ENCODE peak calls at places on chromosomes 2 and 18, in four cellular contexts. Q is body of pancreas, A is fibroblast of lung, W is AG04450. C is an unnamed sample.

GRCh38 chr18:76619342-76620315 is 124.6 kb upstream of the ZNF516 start:
- DNase-seq in W (no peak), A (peak; percentile 88), Q (peak; percentile 75), C (peak; percentile 79)

GRCh38 chr2:233449921-233450853 is 95.9 kb downstream of the DGKD start:
- DNase-seq in W (no peak), A (no peak), Q (no peak), C (no peak)

GRCh38 chr18:57088883-57089282 is 58.0 kb upstream of the BOD1L2 start:
- DNase-seq in W (no peak), A (no peak), Q (no peak), C (no peak)

GRCh38 chr2:105617631-105618350 is 126.9 kb upstream of the NCK2 start:
- DNase-seq in Q (peak; percentile 48), W (no peak), A (no peak), C (no peak)

GRCh38 chr2:61377046-61377445 is 93.8 kb downstream of the USP34 start:
- DNase-seq in W (no peak), Q (no peak), A (no peak), C (no peak)

GRCh38 chr2:119982506-119982905 is 30.4 kb upstream of the EPB41L5 start:
- DNase-seq in Q (no peak), W (no peak), A (no peak), C (no peak)

GRCh38 chr2:28437918-28438317 is 45.3 kb downstream of the FOSL2 start:
- DNase-seq in Q (no peak), A (no peak), W (no peak), C (no peak)

GRCh38 chr18:5759169-5759568 is 136.2 kb downstream of the TMEM200C start:
- DNase-seq in W (no peak), A (no peak), Q (no peak), C (no peak)

GRCh38 chr2:29878898-29879297 is 42.5 kb downstream of the ALK start:
- DNase-seq in Q (no peak), W (no peak), A (peak; percentile 61), C (no peak)

GRCh38 chr2:47313141-47313691 is 89.7 kb upstream of the MSH2 start:
- DNase-seq in Q (peak; percentile 60), A (no peak), W (no peak), C (no peak)

GRCh38 chr18:8997634-8998033 is 104.9 kb upstream of the NDUFV2 start:
- DNase-seq in W (no peak), Q (no peak), A (no peak), C (no peak)

GRCh38 chr18:8359076-8359475 is 250.2 kb upstream of the RAB12 start:
- DNase-seq in A (no peak), W (no peak), Q (no peak), C (no peak)

GRCh38 chr2:207283356-207283755 is 117.6 kb upstream of the KLF7 start:
- DNase-seq in Q (no peak), W (no peak), A (no peak), C (no peak)

GRCh38 chr2:71672640-71673401 is 219.5 kb downstream of the DYSF start:
- DNase-seq in W (no peak), Q (peak; percentile 9), A (no peak), C (no peak)

GRCh38 chr2:60549250-60550150 is 4.0 kb downstream of the BCL11A start:
- DNase-seq in W (no peak), A (peak; percentile 38), Q (peak; percentile 39), C (peak; percentile 51)

GRCh38 chr2:33160217-33160616 is 213.5 kb downstream of the LTBP1 start:
- DNase-seq in Q (no peak), A (peak; percentile 93), W (no peak), C (no peak)

GRCh38 chr2:96203130-96204028 is 5.2 kb downstream of the STARD7 start:
- DNase-seq in A (no peak), Q (no peak), W (no peak), C (no peak)

GRCh38 chr2:105215586-105216192 is 25.9 kb upstream of the GPR45 start:
- DNase-seq in W (no peak), Q (no peak), A (no peak), C (no peak)

GRCh38 chr18:47601608-47602272 is 328.7 kb downstream of the SMAD2 start:
- DNase-seq in A (no peak), W (no peak), Q (no peak), C (no peak)

GRCh38 chr2:227772197-227772661 is 26.5 kb downstream of the SCYGR8 start:
- DNase-seq in W (no peak), Q (no peak), A (no peak), C (no peak)

GRCh38 chr2:165440367-165440766 is 29.1 kb upstream of the CSRNP3 start:
- DNase-seq in A (peak; percentile 69), Q (no peak), W (no peak), C (peak; percentile 94)

GRCh38 chr18:45408218-45408617 is 207.1 kb upstream of the SLC14A2 start:
- DNase-seq in A (peak; percentile 63), Q (no peak), W (no peak), C (no peak)

GRCh38 chr2:177184606-177185005 is 28.0 kb upstream of the HNRNPA3 start:
- DNase-seq in Q (no peak), A (no peak), W (no peak), C (no peak)

GRCh38 chr2:236177967-236178909 is 10.1 kb upstream of the GBX2 start:
- DNase-seq in A (peak; percentile 49), Q (peak; percentile 41), W (no peak), C (peak; percentile 34)

GRCh38 chr18:69580107-69580506 is 179.4 kb downstream of the DOK6 start:
- DNase-seq in W (no peak), A (no peak), Q (no peak), C (no peak)

GRCh38 chr18:49648326-49648725 is 86.5 kb downstream of the LIPG start:
- DNase-seq in A (no peak), W (no peak), Q (no peak), C (no peak)

GRCh38 chr2:42025151-42025582 is 22.7 kb upstream of the PKDCC start:
- DNase-seq in Q (no peak), W (peak; percentile 15), A (peak; percentile 84), C (peak; percentile 41)

GRCh38 chr18:68438983-68439382 is 275.9 kb downstream of the TMX3 start:
- DNase-seq in W (no peak), A (peak; percentile 75), Q (no peak), C (peak; percentile 96)

GRCh38 chr18:70398076-70398475 is 109.2 kb downstream of the SOCS6 start:
- DNase-seq in W (no peak), Q (no peak), A (peak; percentile 65), C (no peak)

GRCh38 chr2:178188466-178188865 is 5.8 kb upstream of the OSBPL6 start:
- DNase-seq in Q (no peak), W (no peak), A (no peak), C (peak; percentile 41)

GRCh38 chr2:201785135-201785534 is 4.4 kb upstream of the ALS2 start:
- DNase-seq in W (no peak), A (no peak), Q (no peak), C (no peak)

GRCh38 chr2:50620783-50621182 is 411.1 kb downstream of the NRXN1 start:
- DNase-seq in Q (no peak), W (no peak), A (no peak), C (no peak)

GRCh38 chr2:234164499-234165409 is 114.3 kb downstream of the SPP2 start:
- DNase-seq in Q (no peak), A (no peak), W (no peak), C (no peak)

GRCh38 chr18:56563568-56563967 is 74.8 kb downstream of the TXNL1 start:
- DNase-seq in A (no peak), W (no peak), Q (no peak), C (no peak)

GRCh38 chr2:126886201-126886905 is 12.3 kb upstream of the TEX51 start:
- DNase-seq in A (peak; percentile 10), W (peak; percentile 1), Q (peak; percentile 58), C (peak; percentile 65)

GRCh38 chr2:241010531-241011295 is 12.3 kb downstream of the SNED1 start:
- DNase-seq in A (no peak), W (no peak), Q (no peak), C (no peak)
- H3K4me3 ChIP-seq in A (no peak overlapping the region), W (no peak overlapping the region), Q (no peak overlapping the region), C (no peak overlapping the region)

GRCh38 chr2:84821806-84822205 is 59.1 kb downstream of the TRABD2A start:
- DNase-seq in Q (no peak), W (no peak), A (no peak), C (no peak)
- TF ChIP-seq CTCF in Q (no peak), W (no peak), A (no peak), C (no peak)

GRCh38 chr2:133566967-133567645 is 1.2 kb downstream of the NCKAP5 start:
- DNase-seq in W (peak; percentile 68), A (peak; percentile 88), Q (peak; percentile 40), C (peak; percentile 67)
- H3K4me3 ChIP-seq in W (peak overlapping the region; percentile 67), A (peak overlapping the region; percentile 56), Q (no peak overlapping the region), C (peak overlapping the region; percentile 11)

DNA sequence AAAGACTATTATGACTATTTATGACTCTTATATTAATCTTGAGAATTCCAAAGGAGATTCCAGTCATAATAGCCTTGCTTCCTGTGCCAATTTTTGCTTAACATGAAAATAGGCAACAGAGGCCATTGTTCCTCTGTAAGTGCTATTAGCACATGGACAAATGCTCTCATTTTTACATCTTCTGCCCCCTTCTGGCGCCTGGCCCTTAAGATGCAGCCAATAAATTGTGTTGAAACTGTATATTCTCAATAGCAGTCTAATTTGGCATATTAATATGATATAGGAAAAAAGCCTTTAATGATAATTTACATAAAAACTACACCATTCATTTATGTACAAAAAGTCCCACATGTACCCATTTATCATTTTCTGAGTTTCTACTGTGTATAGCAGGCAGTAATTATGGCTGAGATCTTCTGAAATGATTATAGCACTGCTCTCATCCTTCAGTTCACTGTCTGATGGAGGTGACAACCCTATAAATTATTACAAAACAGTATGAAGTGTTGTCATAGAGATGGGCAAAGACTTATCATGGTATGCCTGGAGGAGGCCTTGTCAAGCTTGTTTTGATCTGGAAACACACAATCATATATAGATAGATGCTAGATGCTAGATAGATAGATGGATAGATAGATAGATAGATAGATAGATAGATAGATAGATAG is 613.3 kb downstream of the TSN start:
- DNase-seq in Q (no peak), A (no peak), W (no peak), C (no peak)
- TF ChIP-seq CTCF in Q (no peak), A (no peak), W (no peak), C (no peak)

GRCh38 chr2:170156592-170156991 is 21.4 kb upstream of the MYO3B start:
- DNase-seq in Q (no peak), W (no peak), A (no peak), C (no peak)
- H3K4me3 ChIP-seq in Q (no peak overlapping the region), W (no peak overlapping the region), A (no peak overlapping the region), C (no peak overlapping the region)

DNA sequence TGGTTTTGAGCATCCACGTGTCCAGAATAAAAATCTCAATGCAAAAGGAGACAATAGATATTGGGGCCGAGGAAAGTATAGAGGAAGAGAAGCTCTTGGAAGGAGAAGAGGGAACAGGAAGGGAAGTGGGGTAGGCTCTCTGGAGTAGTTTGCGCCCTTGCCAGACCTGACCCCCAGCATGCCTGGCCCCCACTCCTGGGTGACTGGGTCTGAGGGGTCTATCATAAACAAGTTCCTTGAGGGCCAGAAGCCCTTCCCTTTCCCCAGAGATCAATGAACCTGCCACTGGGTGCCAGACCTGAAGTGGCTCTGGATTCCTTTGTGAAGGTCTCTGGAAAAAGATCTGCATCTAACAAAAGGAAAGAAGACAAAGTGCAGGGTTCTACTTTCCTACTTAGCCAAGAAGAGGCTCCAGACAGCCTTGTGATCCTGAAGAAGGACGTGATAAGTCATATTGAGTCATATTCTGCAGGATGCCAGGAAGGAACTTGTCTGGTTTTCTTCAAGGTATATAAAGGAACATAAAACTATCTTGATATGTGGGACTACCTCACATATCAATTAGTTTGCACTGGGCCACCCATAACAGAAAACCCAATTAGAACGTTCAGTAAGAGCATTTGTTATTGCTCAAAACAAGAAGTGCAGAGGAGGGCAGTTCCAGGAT is 18.7 kb upstream of the ATOH8 start:
- DNase-seq in W (no peak), Q (no peak), A (peak; percentile 60), C (no peak)
- TF ChIP-seq CTCF in W (no peak), Q (no peak), A (no peak), C (no peak)

C was measured in foreskin fibroblast.